ENCODE peak calls at places on chromosome 13, in five cellular contexts. Z is NCI-H1092; R is stimulated activated CD4-positive, alpha-beta T cell treated with anti-CD3 and anti-CD28 coated beads, Interleukin-15, amount 100 ng/mL, for 24 hours; N is mesothelial cell of epicardium; D is HTR-8/SVneo. V is an unnamed sample.

GRCh38 chr13:94322925-94323324 is 156.6 kb downstream of the DCT start:
- DNase-seq in Z (no peak), R (no peak), N (no peak), D (no peak), V (no peak)

GRCh38 chr13:106477303-106477702 is 58.2 kb downstream of the EFNB2 start:
- DNase-seq in Z (no peak), R (no peak), N (no peak), D (no peak), V (no peak)

GRCh38 chr13:93151277-93151676 is 75.3 kb upstream of the GPC6 start:
- DNase-seq in Z (no peak), R (no peak), N (no peak), D (no peak), V (no peak)

GRCh38 chr13:113153810-113154748 is 4.4 kb upstream of the PROZ start:
- DNase-seq in Z (peak; percentile 64), R (peak; percentile 73), N (peak; percentile 75), D (peak; percentile 60), V (peak; percentile 52)

GRCh38 chr13:71115301-71115700 is 751.7 kb downstream of the DACH1 start:
- DNase-seq in Z (no peak), R (no peak), N (no peak), D (no peak), V (no peak)

GRCh38 chr13:41222259-41222852 is 28.0 kb upstream of the KBTBD7 start:
- DNase-seq in Z (peak; percentile 10), R (peak; percentile 61), N (no peak), D (peak; percentile 28), V (no peak)

GRCh38 chr13:92362717-92363116 is 863.9 kb upstream of the GPC6 start:
- DNase-seq in Z (no peak), R (no peak), N (peak; percentile 79), D (no peak), V (no peak)

GRCh38 chr13:110036060-110036459 is 249.7 kb upstream of the IRS2 start:
- DNase-seq in Z (no peak), R (no peak), N (no peak), D (no peak), V (no peak)

GRCh38 chr13:45448965-45449559 is 15.7 kb upstream of the COG3 start:
- DNase-seq in Z (no peak), R (no peak), N (no peak), D (no peak), V (no peak)

GRCh38 chr13:49020940-49021548 is 45.3 kb downstream of the FNDC3A start:
- DNase-seq in Z (no peak), R (no peak), N (no peak), D (no peak), V (no peak)

GRCh38 chr13:29987340-29987739 is 136.9 kb upstream of the UBL3 start:
- DNase-seq in Z (no peak), R (no peak), N (no peak), D (no peak), V (no peak)

GRCh38 chr13:112457081-112457480 is 80.9 kb downstream of the SPACA7 start:
- DNase-seq in Z (no peak), R (no peak), N (no peak), D (no peak), V (no peak)

GRCh38 chr13:105979586-105979985 is 555.9 kb downstream of the EFNB2 start:
- DNase-seq in Z (no peak), R (no peak), N (no peak), D (no peak), V (no peak)

GRCh38 chr13:73945871-73946270 is 188.3 kb downstream of the KLF12 start:
- DNase-seq in Z (no peak), R (no peak), N (no peak), D (no peak), V (no peak)

GRCh38 chr13:75685239-75685697 is 49.1 kb downstream of the LMO7 start:
- DNase-seq in Z (peak; percentile 73), R (peak; percentile 12), N (no peak), D (peak; percentile 30), V (peak; percentile 89)

GRCh38 chr13:48038763-48039162 is 1.2 kb downstream of the NUDT15 start:
- DNase-seq in Z (no peak), R (no peak), N (no peak), D (no peak), V (no peak)

GRCh38 chr13:27289016-27289665 is 18.5 kb downstream of the RASL11A start:
- DNase-seq in Z (no peak), R (no peak), N (no peak), D (no peak), V (no peak)

GRCh38 chr13:30194906-30195305 is 112.4 kb downstream of the KATNAL1 start:
- DNase-seq in Z (no peak), R (no peak), N (no peak), D (no peak), V (no peak)

GRCh38 chr13:30345426-30346100 is 38.2 kb upstream of the KATNAL1 start:
- DNase-seq in Z (no peak), R (no peak), N (no peak), D (no peak), V (no peak)

GRCh38 chr13:30791354-30791921 is 56.1 kb downstream of the ALOX5AP start:
- DNase-seq in Z (no peak), R (no peak), N (no peak), D (no peak), V (no peak)

V was measured in SHP77.